ENCODE peak calls at places on chromosomes 12 and 14, in ten cellular contexts. K, I, N, Q, E, V, M, Y, C and W are unnamed samples.

GRCh38 chr12:64006211-64006610 is 161.7 kb downstream of the SRGAP1 start:
- DNase-seq in N (no peak), K (no peak), E (no peak), I (no peak), Q (peak), Y (no peak), C (no peak), V (no peak), M (no peak), W (no peak)

GRCh38 chr12:108315486-108316105 is 23.5 kb downstream of the CMKLR1 start:
- DNase-seq in I (no peak), M (no peak), N (no peak), Q (no peak), C (no peak), E (no peak), K (no peak), Y (no peak), V (no peak), W (no peak)

GRCh38 chr12:15979096-15980091 is 68.3 kb downstream of the DERA start:
- DNase-seq in Y (no peak), Q (peak), N (no peak), E (no peak), C (peak), K (no peak), M (no peak), V (no peak), I (no peak), W (no peak)

GRCh38 chr12:104985206-104985605 is 910 bp upstream of the NOPCHAP1 start:
- DNase-seq in K (no peak), Y (no peak), C (no peak), M (no peak), N (no peak), I (no peak), E (no peak), Q (no peak), V (no peak), W (no peak)

GRCh38 chr12:85968606-85969005 is 94.5 kb downstream of the NTS start:
- DNase-seq in Q (no peak), C (no peak), Y (no peak), V (no peak), N (no peak), E (no peak), K (no peak), M (no peak), I (no peak), W (no peak)

GRCh38 chr12:117098361-117099217 is 627 bp downstream of the TESC start:
- DNase-seq in K (no peak), M (no peak), I (no peak), N (no peak), Y (no peak), E (no peak), Q (no peak), C (peak), V (no peak), W (peak)

GRCh38 chr12:111426341-111427185 is 20.8 kb downstream of the SH2B3 start:
- DNase-seq in Q (peak), I (no peak), M (no peak), C (no peak), N (no peak), E (no peak), K (no peak), V (no peak), Y (no peak), W (no peak)

GRCh38 chr12:65825573-65826512 is 1.6 kb downstream of the HMGA2 start:
- DNase-seq in C (no peak), Q (peak), M (peak), K (no peak), V (no peak), N (no peak), Y (no peak), E (no peak), I (peak), W (peak)

GRCh38 chr14:91714805-91715204 is 17.1 kb downstream of the CATSPERB start:
- DNase-seq in Y (no peak), V (no peak), K (no peak), C (no peak), I (no peak), Q (no peak), E (no peak), N (no peak), M (no peak), W (no peak)

GRCh38 chr14:54902521-54903420 is at the start of gene GCH1:
- DNase-seq in Y (peak), V (peak), M (peak), N (no peak), I (peak), K (peak), C (no peak), E (peak), Q (peak), W (peak)

GRCh38 chr14:32011225-32011624 is 65.9 kb upstream of the ARHGAP5 start:
- DNase-seq in K (no peak), C (no peak), I (no peak), Y (no peak), N (no peak), Q (no peak), E (no peak), V (no peak), M (no peak), W (no peak)

GRCh38 chr12:124862768-124863408 is 776 bp downstream of the SCARB1 start:
- DNase-seq in I (no peak), V (no peak), M (no peak), N (no peak), K (peak), Y (no peak), C (peak), Q (peak), E (peak), W (no peak)

GRCh38 chr12:117125275-117125613 is 26.0 kb upstream of the TESC start:
- DNase-seq in M (no peak), I (no peak), Y (no peak), C (no peak), V (no peak), N (peak), Q (peak), K (no peak), E (peak), W (no peak)